ENCODE peak calls at places on chromosomes 6 and 20, in five cellular contexts. X, Z, P, W and R are unnamed samples.

GRCh38 chr6:116220172-116220571 is 33.7 kb downstream of the TSPYL4 start:
- DNase-seq in X (no peak), Z (peak; percentile 38), P (no peak), W (no peak), R (no peak)

GRCh38 chr20:46883847-46884246 is 10.8 kb upstream of the EYA2 start:
- DNase-seq in X (no peak), Z (no peak), P (no peak), W (no peak), R (no peak)

GRCh38 chr6:36742146-36742545 is 44.5 kb downstream of the RAB44 start:
- DNase-seq in X (no peak), Z (no peak), P (no peak), W (no peak), R (no peak)

GRCh38 chr6:25041676-25042598 is 106.2 kb upstream of the RIPOR2 start:
- DNase-seq in X (peak; percentile 25), Z (no peak), P (no peak), W (no peak), R (no peak)

GRCh38 chr6:27592481-27593199 is 119.7 kb upstream of the ZNF184 start:
- DNase-seq in X (no peak), Z (no peak), P (no peak), W (no peak), R (no peak)

GRCh38 chr20:47969426-47969825 is 184.1 kb upstream of the SULF2 start:
- DNase-seq in X (no peak), Z (no peak), P (no peak), W (no peak), R (no peak)

GRCh38 chr6:137673603-137674002 is 179.4 kb upstream of the OLIG3 start:
- DNase-seq in X (no peak), Z (no peak), P (no peak), W (no peak), R (no peak)

GRCh38 chr6:134466751-134467525 is 149.0 kb upstream of the SGK1 start:
- DNase-seq in X (no peak), Z (no peak), P (no peak), W (no peak), R (no peak)

GRCh38 chr6:43942011-43942442 is 172.0 kb downstream of the VEGFA start:
- DNase-seq in X (no peak), Z (no peak), P (peak; percentile 28), W (no peak), R (peak; percentile 52)

GRCh38 chr6:81838031-81838430 is 85.5 kb upstream of the TENT5A start:
- DNase-seq in X (no peak), Z (no peak), P (no peak), W (no peak), R (peak; percentile 75)

GRCh38 chr6:107491059-107491609 is 1.2 kb downstream of the SOBP start:
- DNase-seq in X (peak; percentile 47), Z (peak; percentile 78), P (peak; percentile 91), W (no peak), R (no peak)

GRCh38 chr6:128111096-128111495 is 210.2 kb upstream of the THEMIS start:
- DNase-seq in X (no peak), Z (peak; percentile 31), P (no peak), W (no peak), R (no peak)

GRCh38 chr6:42629845-42630244 is 66.0 kb downstream of the UBR2 start:
- DNase-seq in X (no peak), Z (no peak), P (no peak), W (no peak), R (no peak)

GRCh38 chr6:65064844-65065243 is 642.2 kb downstream of the EYS start:
- DNase-seq in X (no peak), Z (no peak), P (no peak), W (no peak), R (peak; percentile 9)

GRCh38 chr6:156976144-156977088 is 199.2 kb downstream of the ARID1B start:
- DNase-seq in X (no peak), Z (no peak), P (peak; percentile 63), W (no peak), R (no peak)

GRCh38 chr6:153117986-153118886 is 12.8 kb downstream of the RGS17 start:
- DNase-seq in X (no peak), Z (no peak), P (no peak), W (peak; percentile 21), R (no peak)

GRCh38 chr20:58981564-58982364 is 708 bp downstream of the NELFCD start:
- DNase-seq in X (peak; percentile 20), Z (no peak), P (no peak), W (no peak), R (no peak)

GRCh38 chr6:44662461-44663121 is 275.1 kb downstream of the CDC5L start:
- DNase-seq in X (peak; percentile 33), Z (no peak), P (no peak), W (no peak), R (peak; percentile 28)

GRCh38 chr20:33541074-33541473 is 51.2 kb downstream of the CBFA2T2 start:
- DNase-seq in X (no peak), Z (no peak), P (no peak), W (no peak), R (no peak)
- TF ChIP-seq CTCF in X (no peak), Z (no peak), P (no peak), W (no peak), R (no peak)

GRCh38 chr6:162409986-162410715 is 317.4 kb downstream of the PRKN start:
- DNase-seq in X (no peak), Z (no peak), P (no peak), W (no peak), R (no peak)
- H3K4me3 ChIP-seq in X (no peak overlapping the region), Z (no peak overlapping the region), P (no peak overlapping the region), W (no peak overlapping the region), R (no peak overlapping the region)

GRCh38 chr6:2988076-2988425 is 11.6 kb upstream of the NQO2 start:
- DNase-seq in X (no peak), Z (no peak), P (no peak), W (no peak), R (no peak)

GRCh38 chr6:2990932-2991506 is 8.7 kb upstream of the NQO2 start:
- DNase-seq in X (no peak), Z (no peak), P (no peak), W (no peak), R (no peak)

GRCh38 chr6:2988426-2989331 is 11.0 kb upstream of the NQO2 start:
- DNase-seq in X (peak; percentile 95), Z (peak; percentile 95), P (peak; percentile 95), W (peak; percentile 95), R (peak; percentile 86)

GRCh38 chr6:2990179-2990931 is 9.3 kb upstream of the NQO2 start:
- DNase-seq in X (peak; percentile 61), Z (peak; percentile 36), P (peak; percentile 74), W (no peak), R (no peak)

GRCh38 chr6:2989332-2990178 is 10.1 kb upstream of the NQO2 start:
- DNase-seq in X (peak; percentile 94), Z (peak; percentile 87), P (peak; percentile 95), W (peak; percentile 96), R (peak; percentile 89)
- TF ChIP-seq CTCF in X (no peak), Z (peak; percentile 15), P (peak; percentile 33), W (no peak), R (no peak)

DNA sequence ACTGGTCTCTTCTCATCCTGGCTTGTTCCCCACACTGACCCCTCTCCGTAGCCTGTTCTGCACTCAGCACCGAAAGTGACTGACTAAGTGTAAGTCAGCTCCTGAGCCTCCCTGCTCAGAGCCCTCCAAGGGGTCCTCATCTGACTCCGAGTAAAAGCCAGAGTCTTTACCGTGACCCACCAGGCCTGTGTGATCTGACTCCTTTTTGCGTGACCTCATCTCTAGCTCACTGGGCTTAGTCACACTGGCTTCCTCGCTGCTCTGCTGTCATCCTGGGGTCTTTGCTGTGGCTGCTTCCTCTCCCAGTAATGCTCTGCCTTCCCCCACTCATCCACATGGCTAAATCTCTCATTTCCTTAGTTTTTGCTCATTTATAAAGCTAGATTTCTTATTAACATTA is 116.6 kb downstream of the PLCB4 start:
- DNase-seq in X (no peak), Z (no peak), P (no peak), W (no peak), R (no peak)
- H3K4me3 ChIP-seq in X (no peak overlapping the region), Z (no peak overlapping the region), P (no peak overlapping the region), W (no peak overlapping the region), R (no peak overlapping the region)

GRCh38 chr6:7247828-7248227 is 65.2 kb downstream of the SSR1 start:
- DNase-seq in X (no peak), Z (no peak), P (no peak), W (no peak), R (no peak)

GRCh38 chr6:7247179-7247456 is 65.9 kb downstream of the SSR1 start:
- DNase-seq in X (no peak), Z (no peak), P (no peak), W (no peak), R (no peak)

GRCh38 chr6:7249391-7249790 is 63.6 kb downstream of the SSR1 start:
- DNase-seq in X (no peak), Z (no peak), P (no peak), W (no peak), R (no peak)

GRCh38 chr6:7245668-7246393 is 67.2 kb downstream of the SSR1 start:
- DNase-seq in X (no peak), Z (no peak), P (no peak), W (no peak), R (no peak)

DNA sequence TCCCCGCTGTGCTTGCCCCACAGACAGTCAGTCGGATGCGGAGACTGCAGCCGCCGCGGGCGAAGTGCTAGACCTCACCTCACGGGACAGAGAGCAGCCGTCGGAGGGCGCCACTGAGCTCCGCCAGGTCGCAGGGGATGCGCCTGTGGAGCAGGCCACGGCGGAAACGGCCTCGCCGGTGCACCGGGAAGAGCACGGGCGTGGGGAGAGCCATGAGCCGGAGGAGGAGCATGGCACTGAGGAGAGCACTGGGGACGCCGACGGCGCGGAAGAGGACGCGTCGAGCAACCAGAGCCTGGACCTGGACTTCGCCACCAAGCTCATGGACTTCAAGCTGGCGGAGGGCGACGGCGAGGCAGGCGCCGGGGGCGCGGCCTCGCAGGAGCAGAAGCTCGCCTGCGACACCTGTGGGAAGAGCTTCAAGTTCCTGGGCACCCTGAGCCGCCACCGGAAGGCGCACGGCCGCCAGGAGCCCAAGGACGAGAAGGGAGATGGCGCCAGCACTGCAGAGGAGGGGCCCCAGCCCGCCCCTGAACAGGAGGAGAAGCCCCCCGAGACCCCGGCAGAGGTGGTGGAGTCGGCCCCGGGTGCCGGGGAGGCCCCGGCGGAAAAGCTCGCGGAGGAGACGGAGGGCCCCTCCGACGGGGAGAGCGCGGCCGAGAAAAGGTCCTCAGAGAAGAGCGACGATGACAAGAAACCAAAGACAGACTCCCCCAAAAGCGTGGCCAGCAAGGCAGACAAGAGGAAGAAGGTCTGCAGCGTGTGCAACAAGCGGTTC is 66.4 kb downstream of the SSR1 start:
- DNase-seq in X (no peak), Z (no peak), P (no peak), W (no peak), R (no peak)
- TF ChIP-seq CTCF in X (no peak), Z (no peak), P (no peak), W (no peak), R (no peak)

GRCh38 chr6:31498748-31499147 is 803 bp downstream of the MICB start:
- DNase-seq in X (peak; percentile 24), Z (no peak), P (no peak), W (no peak), R (no peak)
- H3K4me3 ChIP-seq in X (no peak overlapping the region), Z (peak overlapping the region; percentile 65), P (no peak overlapping the region), W (peak overlapping the region; percentile 47), R (peak overlapping the region; percentile 72)